ENCODE peak calls at places on chromosomes 11 and 22, in ten cellular contexts. L, A, B, Y, I, N, U, Z, X and S are unnamed samples.

GRCh38 chr11:126334665-126335462 is 20.6 kb upstream of the ST3GAL4 start:
- DNase-seq in L (no peak), A (no peak), B (no peak), Y (no peak), I (peak), N (no peak), U (no peak), Z (no peak), X (peak), S (peak)

GRCh38 chr11:61671527-61671926 is 8.7 kb upstream of the DAGLA start:
- DNase-seq in L (no peak), A (peak), B (no peak), Y (no peak), I (no peak), N (no peak), U (peak), Z (no peak), X (no peak), S (no peak)

GRCh38 chr11:122900803-122901202 is 18.2 kb downstream of the JHY start:
- DNase-seq in L (no peak), A (no peak), B (no peak), Y (no peak), I (no peak), N (no peak), U (no peak), Z (no peak), X (peak), S (no peak)

GRCh38 chr11:10809373-10810199 is 860 bp upstream of the EIF4G2 start:
- DNase-seq in L (no peak), A (peak), B (peak), Y (peak), I (no peak), N (peak), U (peak), Z (peak), X (peak), S (peak)

GRCh38 chr11:133829566-133829965 is 15.7 kb downstream of the SPATA19 start:
- DNase-seq in L (no peak), A (no peak), B (no peak), Y (no peak), I (no peak), N (no peak), U (no peak), Z (no peak), X (no peak), S (no peak)

GRCh38 chr11:134911514-134912180 is 499.6 kb upstream of the B3GAT1 start:
- DNase-seq in L (no peak), A (no peak), B (no peak), Y (peak), I (no peak), N (no peak), U (no peak), Z (no peak), X (no peak), S (no peak)

GRCh38 chr11:15815246-15816209 is 540.8 kb downstream of the SOX6 start:
- DNase-seq in L (no peak), A (no peak), B (no peak), Y (no peak), I (no peak), N (no peak), U (no peak), Z (no peak), X (peak), S (no peak)

GRCh38 chr22:38353142-38353629 is 36.0 kb upstream of the CSNK1E start:
- DNase-seq in L (peak), A (peak), B (peak), Y (peak), I (peak), N (no peak), U (peak), Z (peak), X (peak), S (peak)

GRCh38 chr22:36237462-36238347 is 1.6 kb downstream of the APOL2 start:
- DNase-seq in L (no peak), A (no peak), B (no peak), Y (peak), I (no peak), N (no peak), U (no peak), Z (no peak), X (no peak), S (no peak)

GRCh38 chr22:17960695-17961442 is 63.5 kb downstream of the MICAL3 start:
- DNase-seq in L (no peak), A (peak), B (no peak), Y (no peak), I (no peak), N (no peak), U (no peak), Z (no peak), X (no peak), S (no peak)

GRCh38 chr11:2468363-2469240 is 23.8 kb downstream of the KCNQ1 start:
- DNase-seq in L (no peak), A (no peak), B (no peak), Y (no peak), I (peak), N (no peak), U (no peak), Z (no peak), X (no peak), S (no peak)

GRCh38 chr11:83998921-83999320 is 712.8 kb upstream of the CCDC90B start:
- DNase-seq in L (no peak), A (no peak), B (no peak), Y (no peak), I (no peak), N (no peak), U (no peak), Z (no peak), X (no peak), S (no peak)